ENCODE peak calls at places on chromosome 16, in nine cellular contexts. B, C, J, P, E, K, Q, R and M are unnamed samples.

GRCh38 chr16:20102521-20102920 is 28.8 kb upstream of the GPR139 start:
- DNase-seq in B (no peak), R (no peak), P (no peak), J (no peak), Q (no peak), E (no peak), K (no peak), C (no peak), M (no peak)

GRCh38 chr16:66512589-66513404 is 37.1 kb downstream of the TK2 start:
- DNase-seq in E (peak; percentile 64), Q (no peak), C (no peak), K (no peak), B (no peak), R (no peak), J (no peak), P (peak; percentile 87), M (no peak)

GRCh38 chr16:3175157-3176153 is 12.5 kb upstream of the OR1F1 start:
- DNase-seq in J (no peak), K (no peak), R (no peak), Q (no peak), E (no peak), C (peak; percentile 53), B (no peak), P (peak; percentile 63), M (no peak)

GRCh38 chr16:47413041-47413440 is 47.8 kb downstream of the ITFG1 start:
- DNase-seq in B (no peak), K (no peak), Q (no peak), E (no peak), C (no peak), P (no peak), R (no peak), J (no peak), M (no peak)

GRCh38 chr16:4410335-4411075 is 5.9 kb downstream of the CORO7 start:
- DNase-seq in E (peak; percentile 23), R (no peak), J (no peak), Q (no peak), C (peak; percentile 98), K (no peak), B (no peak), P (peak; percentile 86), M (no peak)

GRCh38 chr16:56910654-56911539 is 21.0 kb upstream of the HERPUD1 start:
- DNase-seq in B (peak; percentile 40), K (no peak), R (peak; percentile 41), E (peak; percentile 88), Q (no peak), P (peak; percentile 2), C (peak; percentile 93), J (no peak), M (no peak)

GRCh38 chr16:69773255-69773947 is 11.3 kb downstream of the WWP2 start:
- DNase-seq in P (no peak), R (no peak), K (no peak), Q (no peak), E (no peak), B (no peak), C (no peak), J (no peak), M (no peak)

GRCh38 chr16:12119562-12119961 is 143.0 kb downstream of the SNX29 start:
- DNase-seq in R (peak; percentile 66), B (peak; percentile 29), E (peak; percentile 57), C (peak; percentile 25), J (peak; percentile 25), Q (no peak), K (peak; percentile 68), P (peak; percentile 51), M (no peak)

GRCh38 chr16:30923554-30924085 is at the start of gene FBXL19:
- DNase-seq in R (peak; percentile 78), K (no peak), B (peak; percentile 58), E (peak; percentile 12), Q (no peak), J (peak; percentile 71), P (no peak), C (no peak), M (no peak)

DNA sequence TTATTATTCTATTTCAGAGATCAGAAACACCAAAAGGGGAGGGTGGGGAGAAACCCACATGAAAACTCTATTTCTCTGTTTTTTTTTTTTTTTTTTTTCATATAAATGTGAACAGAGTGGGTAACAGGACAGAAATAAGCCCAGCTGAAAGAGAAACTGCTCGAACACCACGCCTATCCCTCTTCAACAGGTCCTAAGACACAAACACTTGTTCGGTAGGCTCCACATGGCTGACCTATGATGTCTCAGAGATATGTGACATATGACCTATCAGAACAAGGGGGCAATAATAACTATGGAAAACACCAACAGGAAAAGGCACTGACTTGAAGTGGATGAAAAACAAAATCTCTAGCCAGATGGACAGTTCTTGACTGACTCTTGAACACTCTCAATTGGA is 44.8 kb downstream of the PARN start:
- DNase-seq in J (no peak), C (no peak), R (no peak), P (no peak), B (no peak), K (peak; percentile 48), Q (no peak), E (no peak), M (no peak)
- H3K4me3 ChIP-seq in J (no peak overlapping the region), C (no peak overlapping the region), R (no peak overlapping the region), P (no peak overlapping the region), B (no peak overlapping the region), K (no peak overlapping the region), Q (no peak overlapping the region), E (no peak overlapping the region), M (no peak overlapping the region)

GRCh38 chr16:23383881-23384280 is 69.1 kb downstream of the COG7 start:
- DNase-seq in C (no peak), P (no peak), K (no peak), E (no peak), Q (no peak), J (no peak), B (no peak), R (no peak), M (no peak)
- H3K4me1 ChIP-seq in C (no peaks in the 10 kb centered on the region), P (no peaks in the 10 kb centered on the region), K (peaks cover 6% of the 10 kb centered on the region), E (no peaks in the 10 kb centered on the region), Q (no peaks in the 10 kb centered on the region), J (no peaks in the 10 kb centered on the region), B (no peaks in the 10 kb centered on the region), R (no peaks in the 10 kb centered on the region), M (no peaks in the 10 kb centered on the region)

DNA sequence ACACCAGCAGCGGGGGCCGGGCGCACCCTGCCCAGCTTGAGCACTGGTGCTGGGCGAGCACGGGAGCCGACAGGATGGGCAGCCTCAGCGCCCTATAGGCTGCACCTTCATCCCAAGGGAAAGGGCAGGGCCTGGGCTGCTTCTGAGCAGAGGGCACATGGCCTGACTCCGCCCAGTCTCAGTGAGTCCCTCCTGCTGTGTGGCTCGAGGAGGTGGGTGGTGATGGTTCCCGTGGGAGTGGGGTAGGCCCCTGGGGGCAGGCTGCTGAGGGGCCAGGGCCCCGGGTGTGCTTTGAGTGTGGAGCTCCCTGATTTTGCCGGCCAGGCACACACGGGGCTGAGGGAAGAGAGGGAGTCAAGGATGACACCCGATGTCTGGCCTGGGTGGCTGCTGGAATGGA is 37.9 kb downstream of the TSC2 start:
- DNase-seq in E (peak; percentile 63), C (no peak), P (no peak), R (no peak), Q (no peak), B (no peak), J (no peak), K (no peak), M (no peak)
- H3K4me3 ChIP-seq in E (no peak overlapping the region), C (no peak overlapping the region), P (no peak overlapping the region), R (no peak overlapping the region), Q (no peak overlapping the region), B (no peak overlapping the region), J (no peak overlapping the region), K (no peak overlapping the region), M (no peak overlapping the region)

DNA sequence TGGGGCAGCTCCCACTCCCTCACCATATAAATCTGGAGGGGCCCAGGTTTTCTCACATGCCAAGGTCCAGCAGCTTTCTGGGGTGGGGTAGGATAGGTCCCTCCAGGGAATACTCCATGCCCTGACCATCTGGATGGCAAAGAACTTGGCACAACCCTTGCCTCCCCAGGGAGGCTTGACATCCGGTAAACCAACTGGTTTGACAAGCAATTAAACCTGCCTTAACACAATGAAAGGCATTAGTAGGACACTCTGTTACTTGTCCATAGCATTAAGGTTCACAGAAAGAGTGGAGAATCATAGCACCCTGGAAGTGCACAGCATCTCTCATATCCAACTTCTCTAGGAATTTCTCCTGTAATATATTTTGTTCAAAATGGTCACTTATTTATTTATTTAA is 63.9 kb upstream of the MAF start:
- DNase-seq in C (no peak), P (no peak), B (no peak), E (no peak), Q (no peak), R (no peak), K (no peak), J (no peak), M (no peak)
- H3K4me1 ChIP-seq in C (no peaks in the 10 kb centered on the region), P (no peaks in the 10 kb centered on the region), B (no peaks in the 10 kb centered on the region), E (no peaks in the 10 kb centered on the region), Q (no peaks in the 10 kb centered on the region), R (no peaks in the 10 kb centered on the region), K (no peaks in the 10 kb centered on the region), J (no peaks in the 10 kb centered on the region), M (no peaks in the 10 kb centered on the region)

GRCh38 chr16:51636913-51637743 is 486.1 kb upstream of the SALL1 start:
- DNase-seq in Q (no peak), R (no peak), K (no peak), J (no peak), C (no peak), B (no peak), P (peak; percentile 6), E (peak; percentile 85), M (no peak)
- H3K4me3 ChIP-seq in Q (no peak overlapping the region), R (no peak overlapping the region), K (no peak overlapping the region), J (no peak overlapping the region), C (no peak overlapping the region), B (no peak overlapping the region), P (no peak overlapping the region), E (peak overlapping the region; percentile 55), M (no peak overlapping the region)

GRCh38 chr16:86584726-86585721 is 6.7 kb downstream of the FOXL1 start:
- DNase-seq in P (peak; percentile 84), C (no peak), J (no peak), K (no peak), Q (no peak), R (no peak), E (peak; percentile 74), B (no peak), M (no peak)
- H3K4me1 ChIP-seq in P (peaks cover 40% of the 10 kb centered on the region), C (peaks cover 40% of the 10 kb centered on the region), J (no peaks in the 10 kb centered on the region), K (no peaks in the 10 kb centered on the region), Q (no peaks in the 10 kb centered on the region), R (no peaks in the 10 kb centered on the region), E (peaks cover 68% of the 10 kb centered on the region), B (no peaks in the 10 kb centered on the region), M (no peaks in the 10 kb centered on the region)

GRCh38 chr16:71817690-71818089 is 9.1 kb upstream of the AP1G1 start:
- DNase-seq in E (no peak), B (no peak), Q (no peak), P (no peak), K (no peak), J (no peak), R (no peak), C (peak; percentile 28), M (no peak)
- H3K4me3 ChIP-seq in E (peak overlapping the region; percentile 60), B (no peak overlapping the region), Q (no peak overlapping the region), P (no peak overlapping the region), K (no peak overlapping the region), J (no peak overlapping the region), R (peak overlapping the region; percentile 22), C (no peak overlapping the region), M (no peak overlapping the region)